ENCODE peak calls at places on chromosomes 16 and 17, in ten cellular contexts. Z, F, Q, R, C, X, D, O, L and K are unnamed samples.

GRCh38 chr17:82083009-82083408 is 15.0 kb downstream of the FASN start:
- DNase-seq in Z (no peak), F (no peak), Q (no peak), R (no peak), C (no peak), X (no peak), D (no peak), O (no peak), L (no peak), K (no peak)

GRCh38 chr16:89574681-89575246 is 794 bp upstream of the CPNE7 start:
- DNase-seq in Z (peak), F (peak), Q (peak), R (peak), C (no peak), X (peak), D (peak), O (peak), L (peak), K (no peak)

GRCh38 chr17:15947331-15947730 is 2.4 kb downstream of the ADORA2B start:
- DNase-seq in Z (peak), F (no peak), Q (no peak), R (no peak), C (no peak), X (peak), D (no peak), O (peak), L (no peak), K (no peak)

GRCh38 chr16:86303787-86304685 is 206.3 kb upstream of the FOXF1 start:
- DNase-seq in Z (no peak), F (no peak), Q (peak), R (no peak), C (no peak), X (no peak), D (no peak), O (no peak), L (no peak), K (no peak)

GRCh38 chr17:8004899-8005298 is 2.5 kb downstream of the GUCY2D start:
- DNase-seq in Z (peak), F (no peak), Q (no peak), R (peak), C (no peak), X (peak), D (no peak), O (peak), L (no peak), K (no peak)

GRCh38 chr16:57590654-57591085 is 37.8 kb upstream of the ADGRG1 start:
- DNase-seq in Z (peak), F (no peak), Q (no peak), R (peak), C (no peak), X (peak), D (peak), O (peak), L (peak), K (no peak)

GRCh38 chr17:77408284-77408683 is 267.5 kb downstream of the SEC14L1 start:
- DNase-seq in Z (no peak), F (no peak), Q (no peak), R (no peak), C (no peak), X (no peak), D (no peak), O (no peak), L (no peak), K (no peak)

GRCh38 chr17:58818654-58819053 is 63.0 kb downstream of the PPM1E start:
- DNase-seq in Z (no peak), F (no peak), Q (no peak), R (no peak), C (no peak), X (no peak), D (no peak), O (no peak), L (no peak), K (no peak)

GRCh38 chr17:9434502-9435113 is 141.0 kb downstream of the STX8 start:
- DNase-seq in Z (no peak), F (no peak), Q (no peak), R (no peak), C (no peak), X (no peak), D (no peak), O (no peak), L (no peak), K (no peak)

GRCh38 chr17:38749222-38750043 is 1.3 kb upstream of the PCGF2 start:
- DNase-seq in Z (peak), F (peak), Q (peak), R (peak), C (no peak), X (peak), D (no peak), O (peak), L (peak), K (no peak)

GRCh38 chr16:88727871-88728270 is 21.6 kb downstream of the CTU2 start:
- DNase-seq in Z (no peak), F (no peak), Q (no peak), R (no peak), C (no peak), X (no peak), D (no peak), O (no peak), L (no peak), K (no peak)

GRCh38 chr17:63285566-63285965 is 160.5 kb downstream of the CYB561 start:
- DNase-seq in Z (no peak), F (no peak), Q (no peak), R (no peak), C (no peak), X (no peak), D (no peak), O (no peak), L (no peak), K (no peak)

GRCh38 chr17:39606434-39607056 is 1.2 kb downstream of the NEUROD2 start:
- DNase-seq in Z (no peak), F (peak), Q (no peak), R (no peak), C (no peak), X (no peak), D (no peak), O (no peak), L (no peak), K (no peak)

GRCh38 chr16:11060364-11060763 is 116.0 kb downstream of the CLEC16A start:
- DNase-seq in Z (no peak), F (no peak), Q (no peak), R (no peak), C (no peak), X (no peak), D (no peak), O (no peak), L (no peak), K (no peak)

GRCh38 chr16:55933038-55933437 is 57.9 kb upstream of the CES5A start:
- DNase-seq in Z (no peak), F (no peak), Q (no peak), R (no peak), C (no peak), X (no peak), D (no peak), O (no peak), L (no peak), K (no peak)

GRCh38 chr16:50857881-50858280 is 116.0 kb downstream of the CYLD start:
- DNase-seq in Z (no peak), F (no peak), Q (no peak), R (no peak), C (no peak), X (no peak), D (no peak), O (no peak), L (no peak), K (no peak)

GRCh38 chr17:15945493-15946209 is 721 bp downstream of the ADORA2B start:
- DNase-seq in Z (peak), F (peak), Q (no peak), R (no peak), C (no peak), X (peak), D (no peak), O (peak), L (no peak), K (no peak)

GRCh38 chr16:49094471-49094870 is 187.2 kb downstream of the CBLN1 start:
- DNase-seq in Z (no peak), F (no peak), Q (no peak), R (no peak), C (no peak), X (no peak), D (no peak), O (no peak), L (no peak), K (no peak)

GRCh38 chr16:66512589-66513404 is 37.1 kb downstream of the TK2 start:
- DNase-seq in Z (peak), F (no peak), Q (no peak), R (no peak), C (no peak), X (no peak), D (no peak), O (no peak), L (peak), K (no peak)

GRCh38 chr17:27579897-27580321 is 51.1 kb upstream of the LGALS9 start:
- DNase-seq in Z (no peak), F (no peak), Q (no peak), R (no peak), C (no peak), X (no peak), D (no peak), O (no peak), L (no peak), K (no peak)

GRCh38 chr16:75250809-75251279 is 580 bp downstream of the BCAR1 start:
- DNase-seq in Z (peak), F (peak), Q (peak), R (no peak), C (no peak), X (peak), D (no peak), O (peak), L (peak), K (no peak)

GRCh38 chr17:9244066-9245052 is 223.0 kb downstream of the NTN1 start:
- DNase-seq in Z (peak), F (peak), Q (peak), R (no peak), C (no peak), X (peak), D (no peak), O (peak), L (no peak), K (no peak)

GRCh38 chr17:77228224-77229215 is 87.8 kb downstream of the SEC14L1 start:
- DNase-seq in Z (no peak), F (no peak), Q (no peak), R (no peak), C (no peak), X (no peak), D (no peak), O (no peak), L (no peak), K (no peak)

GRCh38 chr17:28883967-28884702 is 13.4 kb downstream of the FLOT2 start:
- DNase-seq in Z (no peak), F (no peak), Q (no peak), R (no peak), C (no peak), X (no peak), D (no peak), O (no peak), L (no peak), K (no peak)

GRCh38 chr17:78581304-78581703 is 4.1 kb upstream of the DNAH17 start:
- DNase-seq in Z (no peak), F (no peak), Q (no peak), R (no peak), C (no peak), X (no peak), D (no peak), O (no peak), L (no peak), K (no peak)

GRCh38 chr16:53848950-53849349 is 145.0 kb downstream of the FTO start:
- DNase-seq in Z (no peak), F (no peak), Q (no peak), R (no peak), C (no peak), X (no peak), D (no peak), O (no peak), L (no peak), K (no peak)

GRCh38 chr17:60525347-60525623 is 757 bp downstream of the APPBP2 start:
- DNase-seq in Z (no peak), F (peak), Q (no peak), R (no peak), C (no peak), X (no peak), D (no peak), O (peak), L (peak), K (no peak)